ENCODE peak calls at places on chromosomes 11 and 22, in six cellular contexts. B, K, L, D, G and P are unnamed samples.

GRCh38 chr22:44567846-44568493 is 69.9 kb upstream of the RTL6 start:
- DNase-seq in D (no peak), G (no peak), B (peak; percentile 19), K (no peak), L (peak; percentile 79), P (peak; percentile 69)

GRCh38 chr11:75557649-75558494 is 4.2 kb upstream of the SERPINH1 start:
- DNase-seq in D (peak; percentile 58), K (no peak), G (no peak), B (no peak), L (no peak), P (peak; percentile 74)

GRCh38 chr11:3109921-3110706 is 52.9 kb upstream of the CARS1 start:
- DNase-seq in K (peak; percentile 17), G (peak; percentile 10), L (peak; percentile 71), D (peak; percentile 51), B (peak; percentile 38), P (peak; percentile 77)

GRCh38 chr22:27986459-27986858 is 67.4 kb upstream of the PITPNB start:
- DNase-seq in B (no peak), G (no peak), K (no peak), L (peak; percentile 21), D (no peak), P (no peak)

GRCh38 chr11:71463331-71464211 is 10.6 kb downstream of the NADSYN1 start:
- DNase-seq in D (no peak), B (no peak), G (no peak), K (no peak), L (no peak), P (no peak)

GRCh38 chr11:9625158-9625557 is 38.7 kb upstream of the SWAP70 start:
- DNase-seq in K (no peak), D (no peak), B (no peak), L (no peak), G (no peak), P (no peak)

GRCh38 chr22:48968201-48968959 is 859.3 kb downstream of the BRD1 start:
- DNase-seq in D (no peak), L (peak; percentile 66), K (no peak), G (peak; percentile 44), B (peak; percentile 39), P (peak; percentile 56)

GRCh38 chr11:63488789-63489188 is 2.2 kb downstream of the PLAAT5 start:
- DNase-seq in L (no peak), G (no peak), K (no peak), B (no peak), D (no peak), P (no peak)

GRCh38 chr11:11973361-11973800 is 35.0 kb downstream of the DKK3 start:
- DNase-seq in B (no peak), K (no peak), L (no peak), D (no peak), G (no peak), P (peak; percentile 62)

GRCh38 chr11:75558939-75559843 is 2.9 kb upstream of the SERPINH1 start:
- DNase-seq in B (no peak), D (no peak), K (no peak), G (no peak), L (no peak), P (peak; percentile 78)

GRCh38 chr11:76206327-76207081 is at the start of gene WNT11:
- DNase-seq in K (peak; percentile 16), B (peak; percentile 52), L (peak; percentile 72), D (peak; percentile 48), G (peak; percentile 53), P (peak; percentile 81)

GRCh38 chr22:48277868-48278581 is 1515.6 kb downstream of the TBC1D22A start:
- DNase-seq in G (no peak), L (peak; percentile 19), B (no peak), D (no peak), K (no peak), P (no peak)

GRCh38 chr22:22933100-22933806 is 45.6 kb downstream of the IGLL5 start:
- DNase-seq in L (no peak), D (no peak), B (no peak), K (no peak), G (no peak), P (no peak)

GRCh38 chr22:20571531-20572007 is 64.2 kb downstream of the MED15 start:
- DNase-seq in G (no peak), D (no peak), K (no peak), L (peak; percentile 90), B (no peak), P (no peak)

GRCh38 chr22:21643533-21644357 is 1.6 kb downstream of the SDF2L1 start:
- DNase-seq in B (no peak), L (peak; percentile 70), G (no peak), D (no peak), K (no peak), P (no peak)

GRCh38 chr22:49079027-49079725 is 748.5 kb downstream of the BRD1 start:
- DNase-seq in L (peak; percentile 50), G (no peak), B (no peak), K (no peak), D (no peak), P (peak; percentile 53)

GRCh38 chr22:24147666-24148065 is 33.6 kb upstream of the SUSD2 start:
- DNase-seq in K (no peak), B (no peak), L (no peak), D (no peak), G (no peak), P (no peak)

GRCh38 chr11:134676516-134677287 is 264.7 kb upstream of the B3GAT1 start:
- DNase-seq in B (no peak), K (no peak), G (no peak), D (no peak), L (no peak), P (no peak)

GRCh38 chr22:39362271-39362670 is 12.5 kb downstream of the SYNGR1 start:
- DNase-seq in K (no peak), D (no peak), G (no peak), B (no peak), L (no peak), P (no peak)

GRCh38 chr11:76666830-76667229 is 3.7 kb downstream of the LRRC32 start:
- DNase-seq in K (no peak), B (no peak), D (no peak), G (no peak), L (peak; percentile 34), P (peak; percentile 6)